ENCODE peak calls at places on chromosomes 11 and 22, in five cellular contexts. U is AG09309, S is pancreas, D is fibroblast of pulmonary artery, I is neural progenitor cell. G is an unnamed sample.

GRCh38 chr11:73218106-73218829 is at the start of gene P2RY2:
- DNase-seq in I (peak), U (no peak), D (peak), S (peak), G (no peak)

GRCh38 chr11:8138526-8138925 is 30.3 kb downstream of the RIC3 start:
- DNase-seq in U (no peak), D (no peak), I (no peak), S (no peak), G (no peak)

GRCh38 chr11:20097319-20098221 is 62.7 kb downstream of the DBX1 start:
- DNase-seq in I (no peak), S (no peak), U (peak), D (peak), G (peak)

GRCh38 chr11:6633422-6634408 is 14.5 kb upstream of the TPP1 start:
- DNase-seq in D (no peak), U (no peak), I (no peak), S (no peak), G (no peak)

GRCh38 chr22:27327497-27327896 is 474.1 kb downstream of the MN1 start:
- DNase-seq in S (no peak), I (no peak), U (no peak), D (no peak), G (no peak)

GRCh38 chr11:57094206-57094940 is 87.4 kb upstream of the LRRC55 start:
- DNase-seq in S (no peak), D (peak), I (no peak), U (no peak), G (no peak)

GRCh38 chr11:72586591-72587090 is 87.6 kb downstream of the PDE2A start:
- DNase-seq in D (no peak), I (no peak), S (no peak), U (no peak), G (no peak)

GRCh38 chr11:99424313-99425084 is 403.8 kb downstream of the CNTN5 start:
- DNase-seq in U (no peak), I (no peak), D (no peak), S (no peak), G (no peak)

GRCh38 chr11:1083621-1084551 is 9.2 kb downstream of the MUC2 start:
- DNase-seq in D (no peak), U (no peak), I (no peak), S (no peak), G (no peak)

DNA sequence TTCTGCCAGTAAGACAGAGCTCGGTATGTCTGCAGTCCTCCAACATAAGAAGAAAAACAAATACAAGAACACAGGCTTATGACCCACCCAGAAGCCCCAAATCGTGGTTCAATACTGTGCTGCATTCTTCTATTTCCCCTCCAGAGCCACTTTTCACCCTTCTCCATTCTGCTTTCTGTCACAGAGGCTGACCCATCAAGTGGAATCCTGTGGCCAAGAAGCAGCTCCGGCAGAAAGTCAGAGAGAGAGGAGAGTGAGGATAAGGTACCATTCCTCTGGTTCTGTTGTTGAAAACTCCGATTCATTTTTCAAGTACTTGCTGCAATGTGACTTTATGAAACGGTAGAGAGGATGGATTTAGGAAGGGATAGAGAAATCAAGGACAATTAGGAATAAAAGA is 30.4 kb downstream of the PGM2L1 start:
- DNase-seq in D (no peak), I (no peak), U (no peak), S (no peak), G (no peak)
- H3K4me3 ChIP-seq in D (no peak), I (no peak), U (no peak), S (no peak), G (no peak)

GRCh38 chr11:105298174-105298573 is 158.6 kb upstream of the CARD18 start:
- DNase-seq in D (no peak), S (no peak), I (peak), U (no peak), G (no peak)

GRCh38 chr11:105298630-105299029 is 159.1 kb upstream of the CARD18 start:
- DNase-seq in I (no peak), U (no peak), D (peak), S (no peak), G (peak)

GRCh38 chr11:105296386-105296785 is 156.8 kb upstream of the CARD18 start:
- DNase-seq in S (no peak), U (no peak), D (no peak), I (no peak), G (no peak)

GRCh38 chr11:105296806-105297205 is 157.2 kb upstream of the CARD18 start:
- DNase-seq in D (no peak), S (no peak), U (no peak), I (no peak), G (no peak)

GRCh38 chr11:105297463-105297862 is 157.9 kb upstream of the CARD18 start:
- DNase-seq in D (peak), I (no peak), U (peak), S (no peak), G (peak)
- H3K4me3 ChIP-seq in D (no peak), I (no peak), U (no peak), S (no peak), G (no peak)

GRCh38 chr11:68313574-68314202 is 1.3 kb downstream of the LRP5 start:
- DNase-seq in I (peak), S (no peak), D (no peak), U (no peak), G (peak)

GRCh38 chr11:68314886-68315580 is 2.6 kb downstream of the LRP5 start:
- DNase-seq in I (no peak), D (no peak), S (peak), U (no peak), G (peak)

GRCh38 chr11:68315581-68315920 is 3.2 kb downstream of the LRP5 start:
- DNase-seq in D (no peak), S (no peak), U (no peak), I (no peak), G (no peak)

GRCh38 chr11:68312780-68313573 is 586 bp downstream of the LRP5 start:
- DNase-seq in D (no peak), I (peak), U (no peak), S (peak), G (no peak)

GRCh38 chr11:68314203-68314885 is 2.0 kb downstream of the LRP5 start:
- DNase-seq in I (no peak), U (no peak), S (no peak), D (no peak), G (peak)
- H3K4me3 ChIP-seq in I (peak), U (no peak), S (no peak), D (peak), G (peak)

GRCh38 chr11:102430158-102430836 is 22.3 kb downstream of the TMEM123 start:
- DNase-seq in S (no peak), U (no peak), I (no peak), D (no peak), G (peak)
- H3K4me3 ChIP-seq in S (no peak), U (no peak), I (no peak), D (no peak), G (no peak)

GRCh38 chr11:113474362-113475159 is 637 bp downstream of the DRD2 start:
- DNase-seq in D (peak), S (peak), U (peak), I (peak), G (peak)
- H3K4me3 ChIP-seq in D (no peak), S (no peak), U (no peak), I (peak), G (no peak)

GRCh38 chr22:46028069-46028991 is 51.4 kb upstream of the WNT7B start:
- DNase-seq in I (no peak), S (peak), U (no peak), D (no peak), G (no peak)

GRCh38 chr22:46025973-46026906 is 49.3 kb upstream of the WNT7B start:
- DNase-seq in D (no peak), I (no peak), U (no peak), S (no peak), G (no peak)

GRCh38 chr22:46025225-46025972 is 48.4 kb upstream of the WNT7B start:
- DNase-seq in D (no peak), S (no peak), U (no peak), I (no peak), G (no peak)

GRCh38 chr22:46027219-46028068 is 50.5 kb upstream of the WNT7B start:
- DNase-seq in U (no peak), D (no peak), S (peak), I (peak), G (no peak)

DNA sequence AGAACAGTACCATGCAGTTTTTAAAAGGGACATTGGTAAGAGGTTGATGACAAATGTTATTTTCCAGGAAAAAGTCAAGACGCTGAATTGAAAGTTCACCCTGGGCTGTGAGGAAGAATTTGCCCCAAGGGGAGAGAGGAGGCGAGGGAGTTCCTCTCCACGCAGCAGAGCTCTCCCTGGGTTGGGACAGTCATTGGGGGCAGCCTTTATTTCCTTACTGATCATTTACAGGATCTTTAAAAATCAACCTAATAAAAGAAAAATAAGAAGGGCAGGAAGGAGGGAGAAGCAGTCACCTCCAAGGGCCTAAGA is 49.9 kb upstream of the WNT7B start:
- DNase-seq in S (no peak), D (no peak), I (no peak), U (no peak), G (no peak)
- H3K4me3 ChIP-seq in S (peak), D (no peak), I (peak), U (no peak), G (no peak)

GRCh38 chr22:17339095-17339693 is 30.1 kb upstream of the CECR2 start:
- DNase-seq in S (no peak), D (peak), I (no peak), U (no peak), G (no peak)

GRCh38 chr22:17346578-17346977 is 22.7 kb upstream of the CECR2 start:
- DNase-seq in I (no peak), D (no peak), U (no peak), S (no peak), G (no peak)

GRCh38 chr22:17347724-17348123 is 21.5 kb upstream of the CECR2 start:
- DNase-seq in I (no peak), S (no peak), U (no peak), D (no peak), G (no peak)

GRCh38 chr22:17342361-17342760 is 26.9 kb upstream of the CECR2 start:
- DNase-seq in S (no peak), I (no peak), D (no peak), U (no peak), G (no peak)

DNA sequence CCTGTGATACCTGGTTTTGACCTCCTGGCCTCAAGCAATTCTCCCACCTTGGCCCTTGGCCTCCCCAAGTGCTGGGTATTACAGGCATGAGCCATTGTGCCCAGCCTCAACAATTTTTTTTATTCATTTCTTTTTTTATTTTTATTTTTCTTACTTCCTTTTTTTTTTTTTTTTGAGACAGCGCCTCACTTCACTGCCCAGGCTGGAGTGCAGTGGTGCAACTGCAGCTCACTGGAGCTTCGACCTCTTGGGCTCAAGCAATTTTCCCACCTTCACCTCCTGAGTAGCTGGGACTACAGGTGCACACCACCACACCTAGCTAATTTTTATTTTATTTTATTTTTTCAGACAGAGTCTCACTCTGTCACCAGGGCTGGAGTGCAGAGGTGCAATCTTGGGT is 25.5 kb upstream of the CECR2 start:
- DNase-seq in I (no peak), S (no peak), D (no peak), U (no peak), G (no peak)
- H3K4me3 ChIP-seq in I (no peak), S (no peak), D (no peak), U (no peak), G (no peak)

GRCh38 chr22:39907605-39908097 is 6.8 kb downstream of the GRAP2 start:
- DNase-seq in U (no peak), S (no peak), I (no peak), D (no peak), G (no peak)

GRCh38 chr22:39907035-39907434 is 6.2 kb downstream of the GRAP2 start:
- DNase-seq in S (no peak), I (no peak), U (no peak), D (no peak), G (no peak)

GRCh38 chr22:39906207-39906606 is 5.3 kb downstream of the GRAP2 start:
- DNase-seq in D (no peak), S (no peak), I (peak), U (no peak), G (no peak)

GRCh38 chr22:39908737-39909136 is 7.9 kb downstream of the GRAP2 start:
- DNase-seq in S (no peak), U (no peak), I (no peak), D (no peak), G (peak)

DNA sequence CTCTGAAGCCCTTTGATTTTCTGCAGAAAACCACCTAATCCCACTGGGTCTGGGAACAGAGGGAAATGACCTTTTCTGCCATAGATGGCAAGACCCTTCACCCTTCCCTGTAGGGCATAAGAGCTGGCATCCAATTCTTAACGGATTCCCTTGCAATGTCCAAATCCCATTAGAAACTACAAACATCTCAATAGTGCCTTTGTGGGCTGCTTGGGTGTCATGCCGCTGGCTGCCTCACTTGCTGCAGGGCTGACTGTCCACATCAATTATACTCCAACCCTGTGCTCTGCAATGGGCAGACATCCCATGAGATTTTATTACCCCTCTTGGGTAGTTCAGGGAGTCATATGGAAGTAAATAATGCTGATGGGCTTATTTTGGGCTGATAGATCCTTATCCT is 7.2 kb downstream of the GRAP2 start:
- DNase-seq in I (peak), S (no peak), D (no peak), U (no peak), G (no peak)
- H3K4me3 ChIP-seq in I (no peak), S (no peak), D (no peak), U (no peak), G (no peak)

GRCh38 chr11:86952933-86953637 is 2.1 kb downstream of the FZD4 start:
- DNase-seq in I (no peak), U (no peak), S (no peak), D (peak), G (no peak)
- H3K4me3 ChIP-seq in I (no peak), U (peak), S (no peak), D (peak), G (no peak)

GRCh38 chr22:38874529-38875222 is 2.7 kb upstream of the CBX6 start:
- DNase-seq in I (no peak), D (no peak), U (no peak), S (no peak), G (no peak)

GRCh38 chr22:38872172-38872830 is at the start of gene CBX6:
- DNase-seq in S (peak), I (peak), U (peak), D (peak), G (peak)

GRCh38 chr22:38872831-38873248 is 824 bp upstream of the CBX6 start:
- DNase-seq in D (peak), U (no peak), I (peak), S (peak), G (peak)

GRCh38 chr22:38871360-38872171 is 450 bp downstream of the CBX6 start:
- DNase-seq in D (no peak), S (peak), U (no peak), I (peak), G (no peak)

DNA sequence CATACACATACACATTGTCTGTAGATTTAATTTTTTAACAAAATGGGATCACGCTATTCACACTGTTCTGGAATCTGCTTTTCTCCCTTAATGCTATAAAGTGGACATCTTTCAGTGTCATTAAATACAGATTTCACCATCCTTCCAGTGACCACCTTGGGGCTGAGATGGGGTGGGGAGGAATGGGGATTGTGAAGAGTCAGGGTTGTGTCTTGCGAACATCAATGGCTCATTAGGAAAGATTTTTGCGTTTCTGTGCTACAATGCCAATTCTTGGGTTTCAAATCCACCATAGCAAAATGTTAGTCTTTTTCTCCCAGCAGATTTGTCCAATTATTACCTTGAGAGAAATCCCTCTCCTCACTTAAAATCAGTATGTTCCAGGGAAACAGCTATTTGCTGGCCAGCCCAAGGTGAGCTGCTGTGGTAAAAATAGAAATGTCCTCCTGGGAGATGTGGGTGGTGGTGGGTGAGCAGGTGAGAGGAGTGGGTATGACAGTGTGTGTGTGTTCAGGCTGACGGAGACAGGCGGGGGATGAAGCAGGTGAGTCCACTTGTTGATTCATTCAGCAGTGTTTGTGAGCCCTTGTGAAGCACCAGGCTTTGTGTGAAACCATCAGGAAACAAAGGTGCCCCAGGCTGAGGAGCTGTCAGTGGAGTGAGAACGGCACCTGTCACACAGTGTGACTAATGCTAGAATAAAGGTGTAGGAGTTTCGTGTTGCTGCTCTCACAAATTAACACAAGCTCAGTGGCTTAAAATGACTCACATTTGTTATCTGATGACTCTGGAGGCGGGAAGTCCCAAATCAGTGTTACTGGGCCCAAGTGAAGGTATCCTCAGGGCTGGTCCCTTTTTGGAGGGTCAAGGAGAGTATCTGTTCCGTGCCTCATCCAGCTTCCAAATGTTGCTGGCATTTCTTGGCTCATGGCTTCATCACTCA is 1.7 kb upstream of the CBX6 start:
- DNase-seq in I (no peak), U (no peak), S (no peak), D (no peak), G (no peak)
- H3K4me3 ChIP-seq in I (peak), U (no peak), S (no peak), D (no peak), G (no peak)